ENCODE peak calls at places on chromosome 22, in eight cellular contexts. E, R, A, K, Y, U, T and H are unnamed samples.

GRCh38 chr22:44362249-44363040 is 49.7 kb upstream of the SHISAL1 start:
- DNase-seq in E (no peak), R (no peak), A (peak), K (no peak), Y (no peak), U (no peak), T (no peak), H (no peak)

GRCh38 chr22:46069518-46070214 is 80.7 kb upstream of the PPARA start:
- DNase-seq in E (peak), R (no peak), A (peak), K (peak), Y (no peak), U (peak), T (peak), H (no peak)

GRCh38 chr22:44683881-44684280 is 18.1 kb upstream of the PRR5 start:
- DNase-seq in E (no peak), R (no peak), A (no peak), K (no peak), Y (no peak), U (no peak), T (no peak), H (no peak)

GRCh38 chr22:27348634-27349033 is 452.9 kb downstream of the MN1 start:
- DNase-seq in E (peak), R (no peak), A (no peak), K (no peak), Y (no peak), U (peak), T (no peak), H (no peak)

GRCh38 chr22:26680485-26680884 is 23.1 kb downstream of the MIAT start:
- DNase-seq in E (no peak), R (no peak), A (no peak), K (no peak), Y (no peak), U (no peak), T (no peak), H (no peak)

GRCh38 chr22:18110194-18110943 is at the start of gene TUBA8:
- DNase-seq in E (no peak), R (no peak), A (peak), K (peak), Y (no peak), U (peak), T (no peak), H (no peak)

GRCh38 chr22:45640941-45641621 is 30.6 kb upstream of the ATXN10 start:
- DNase-seq in E (no peak), R (no peak), A (no peak), K (no peak), Y (no peak), U (no peak), T (no peak), H (no peak)

GRCh38 chr22:39699631-39700348 is 129.2 kb downstream of the CACNA1I start:
- DNase-seq in E (no peak), R (no peak), A (peak), K (no peak), Y (no peak), U (no peak), T (no peak), H (no peak)

GRCh38 chr22:37545703-37546435 is 14.4 kb upstream of the CDC42EP1 start:
- DNase-seq in E (peak), R (no peak), A (peak), K (no peak), Y (no peak), U (peak), T (no peak), H (no peak)

GRCh38 chr22:22901578-22902218 is 14.1 kb downstream of the IGLL5 start:
- DNase-seq in E (no peak), R (no peak), A (no peak), K (no peak), Y (no peak), U (no peak), T (no peak), H (no peak)

GRCh38 chr22:20531404-20532181 is 24.2 kb downstream of the MED15 start:
- DNase-seq in E (no peak), R (no peak), A (no peak), K (no peak), Y (no peak), U (peak), T (no peak), H (no peak)